ENCODE peak calls at places on chromosome 12, in seven cellular contexts. F is A549, P is cardiac muscle cell, C is nephron progenitor cell, X is esophagus squamous epithelium, G is mesothelial cell of epicardium, O is upper lobe of right lung. S is an unnamed sample.

GRCh38 chr12:90945070-90945649 is 9.8 kb downstream of the CCER1 start:
- DNase-seq in O (no peak), C (no peak), F (peak), P (peak), X (no peak), G (no peak), S (no peak)

GRCh38 chr12:103368167-103368566 is 127.6 kb downstream of the C12orf42 start:
- DNase-seq in X (no peak), O (no peak), C (no peak), F (no peak), G (no peak), P (no peak), S (no peak)

GRCh38 chr12:7061596-7061995 is 1.1 kb downstream of the C1S start:
- DNase-seq in C (no peak), O (no peak), G (no peak), X (no peak), F (no peak), P (no peak), S (no peak)

GRCh38 chr12:84561362-84561761 is 351.2 kb downstream of the SLC6A15 start:
- DNase-seq in G (no peak), F (no peak), O (no peak), X (no peak), C (no peak), P (no peak), S (no peak)

GRCh38 chr12:54028324-54029201 is at the start of gene HOXC6:
- DNase-seq in P (no peak), O (no peak), C (peak), F (peak), G (peak), X (no peak), S (no peak)

GRCh38 chr12:93107943-93108342 is 178.8 kb upstream of the EEA1 start:
- DNase-seq in F (no peak), X (no peak), C (no peak), G (no peak), O (no peak), P (no peak), S (no peak)

GRCh38 chr12:128980623-128981022 is 127.3 kb downstream of the GLT1D1 start:
- DNase-seq in X (no peak), G (no peak), C (no peak), P (no peak), F (no peak), O (no peak), S (no peak)

GRCh38 chr12:38664661-38665269 is 240.6 kb downstream of the CPNE8 start:
- DNase-seq in P (peak), C (no peak), X (no peak), O (no peak), F (no peak), G (no peak), S (peak)

GRCh38 chr12:129049917-129050316 is 196.6 kb downstream of the GLT1D1 start:
- DNase-seq in X (no peak), G (no peak), F (no peak), O (no peak), P (peak), C (peak), S (no peak)

GRCh38 chr12:64352181-64352580 is 38.4 kb downstream of the C12orf56 start:
- DNase-seq in G (no peak), F (no peak), P (no peak), C (no peak), X (no peak), O (no peak), S (no peak)

GRCh38 chr12:26179829-26180228 is 15.5 kb upstream of the SSPN start:
- DNase-seq in P (no peak), F (no peak), G (no peak), O (no peak), C (no peak), X (no peak), S (no peak)

GRCh38 chr12:77591959-77592358 is 238.7 kb upstream of the NAV3 start:
- DNase-seq in F (no peak), G (no peak), X (no peak), C (peak), P (peak), O (no peak), S (no peak)

GRCh38 chr12:103727638-103728037 is 113.4 kb downstream of the NT5DC3 start:
- DNase-seq in X (no peak), O (no peak), F (no peak), G (no peak), C (no peak), P (no peak), S (no peak)

GRCh38 chr12:50740307-50740706 is 23.6 kb upstream of the ATF1 start:
- DNase-seq in O (no peak), P (no peak), F (no peak), G (no peak), C (no peak), X (no peak), S (no peak)

GRCh38 chr12:84929486-84929885 is 16.9 kb upstream of the SLC6A15 start:
- DNase-seq in X (no peak), C (no peak), P (no peak), O (no peak), G (no peak), F (no peak), S (no peak)

GRCh38 chr12:21800011-21800410 is 25.5 kb upstream of the KCNJ8 start:
- DNase-seq in G (no peak), O (no peak), C (no peak), X (no peak), P (no peak), F (no peak), S (no peak)

GRCh38 chr12:62882696-62883095 is 52.3 kb downstream of the PPM1H start:
- DNase-seq in X (no peak), F (no peak), O (no peak), G (no peak), C (no peak), P (no peak), S (no peak)

GRCh38 chr12:18158774-18159557 is 69.0 kb upstream of the RERGL start:
- DNase-seq in G (no peak), C (peak), P (peak), O (no peak), X (no peak), F (peak), S (peak)

GRCh38 chr12:131701705-131702572 is 9.0 kb upstream of the SFSWAP start:
- DNase-seq in P (no peak), X (no peak), G (no peak), F (no peak), C (no peak), O (no peak), S (no peak)

GRCh38 chr12:94831081-94831747 is 172.3 kb downstream of the NDUFA12 start:
- DNase-seq in F (no peak), P (no peak), O (no peak), G (no peak), C (no peak), X (peak), S (no peak)

GRCh38 chr12:104628338-104629135 is 171.8 kb downstream of the CHST11 start:
- DNase-seq in P (no peak), X (no peak), O (no peak), G (no peak), C (no peak), F (no peak), S (no peak)

GRCh38 chr12:50765325-50765911 is 1.5 kb downstream of the ATF1 start:
- DNase-seq in F (peak), P (peak), C (peak), X (no peak), O (no peak), G (no peak), S (peak)

GRCh38 chr12:14279845-14280244 is 85.6 kb upstream of the ATF7IP start:
- DNase-seq in P (no peak), G (no peak), O (no peak), X (no peak), C (no peak), F (no peak), S (no peak)

GRCh38 chr12:27261866-27262265 is 17.8 kb downstream of the STK38L start:
- DNase-seq in O (no peak), X (no peak), F (no peak), C (no peak), G (no peak), P (no peak), S (no peak)

GRCh38 chr12:93877446-93877845 is 200.3 kb downstream of the CRADD start:
- DNase-seq in C (no peak), F (no peak), P (no peak), X (no peak), O (no peak), G (no peak), S (no peak)

GRCh38 chr12:122834229-122834920 is 882 bp upstream of the HIP1R start:
- DNase-seq in C (peak), P (peak), F (peak), G (peak), O (no peak), X (no peak), S (peak)

GRCh38 chr12:72642726-72643125 is 370.6 kb downstream of the TRHDE start:
- DNase-seq in P (no peak), X (no peak), G (no peak), C (no peak), O (no peak), F (no peak), S (no peak)

GRCh38 chr12:16407332-16407731 is 59.9 kb downstream of the MGST1 start:
- DNase-seq in P (no peak), C (no peak), X (no peak), O (no peak), G (no peak), F (no peak), S (no peak)

GRCh38 chr12:13099066-13099909 is 4.2 kb downstream of the GSG1 start:
- DNase-seq in X (no peak), P (no peak), F (no peak), G (no peak), O (no peak), C (no peak), S (peak)

GRCh38 chr12:11545438-11546330 is 103.8 kb upstream of the ETV6 start:
- DNase-seq in C (no peak), F (no peak), G (no peak), P (peak), X (no peak), O (no peak), S (no peak)

GRCh38 chr12:80512781-80513180 is 68.7 kb downstream of the PTPRQ start:
- DNase-seq in X (no peak), P (no peak), F (no peak), C (no peak), O (no peak), G (no peak), S (no peak)

GRCh38 chr12:101051901-101052550 is 158.0 kb downstream of the SLC5A8 start:
- DNase-seq in F (peak), G (no peak), X (no peak), C (no peak), P (no peak), O (no peak), S (no peak)

GRCh38 chr12:85775071-85775470 is 61.1 kb downstream of the RASSF9 start:
- DNase-seq in O (no peak), G (no peak), P (no peak), X (no peak), C (no peak), F (no peak), S (no peak)

GRCh38 chr12:64569923-64570595 is 40.2 kb upstream of the RASSF3 start:
- DNase-seq in X (no peak), C (no peak), P (no peak), G (no peak), O (no peak), F (no peak), S (no peak)

GRCh38 chr12:53483979-53484377 is 15.3 kb downstream of the MAP3K12 start:
- DNase-seq in C (no peak), P (no peak), O (no peak), G (no peak), F (no peak), X (no peak), S (no peak)

GRCh38 chr12:79886917-79887519 is 47.9 kb downstream of the PPP1R12A start:
- DNase-seq in C (no peak), G (no peak), X (no peak), O (no peak), P (no peak), F (no peak), S (no peak)

GRCh38 chr12:22282283-22282682 is 52.2 kb downstream of the ST8SIA1 start:
- DNase-seq in C (no peak), G (no peak), O (no peak), F (peak), P (no peak), X (no peak), S (no peak)

GRCh38 chr12:118447181-118447580 is 70.8 kb downstream of the SUDS3 start:
- DNase-seq in F (no peak), G (no peak), P (no peak), X (no peak), O (no peak), C (no peak), S (no peak)

GRCh38 chr12:118448341-118448740 is 72.0 kb downstream of the SUDS3 start:
- DNase-seq in O (no peak), P (no peak), G (no peak), F (no peak), C (no peak), X (no peak), S (no peak)

DNA sequence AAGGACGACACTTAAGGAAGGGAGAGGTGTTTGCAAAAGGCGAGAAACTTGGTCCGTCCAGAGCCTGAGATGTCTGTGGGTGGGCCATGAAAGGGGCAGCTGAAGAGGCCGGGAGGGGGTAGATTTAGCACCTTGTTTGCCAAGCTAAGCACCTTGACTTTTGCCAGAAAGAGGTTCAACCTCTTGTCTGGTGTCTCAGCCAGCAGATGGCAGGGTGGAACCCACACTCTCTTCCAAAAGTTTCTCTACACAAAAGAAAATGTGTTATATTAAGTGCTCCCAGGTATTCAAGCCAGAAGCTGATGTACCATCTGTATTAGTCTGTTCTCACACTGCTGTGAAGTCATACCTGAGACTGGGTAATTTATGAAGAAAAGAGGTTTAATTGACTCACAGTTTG is 69.9 kb downstream of the SUDS3 start:
- DNase-seq in P (no peak), C (no peak), O (no peak), F (no peak), X (no peak), G (no peak), S (no peak)
- TF ChIP-seq CTCF in P (no peak), C (no peak), O (no peak), F (no peak), X (no peak), G (no peak), S (no peak)

GRCh38 chr12:133130038-133130807 is at the start of the genes ZNF10 and ZNF891:
- DNase-seq in O (peak), X (peak), G (peak), C (peak), P (peak), F (peak), S (peak)

GRCh38 chr12:133130808-133131128 is 341 bp downstream of the ZNF10 start:
- DNase-seq in F (no peak), X (peak), O (peak), P (peak), G (peak), C (peak), S (no peak)

GRCh38 chr12:133124674-133125073 is 5.4 kb downstream of the ZNF891 start:
- DNase-seq in F (no peak), X (no peak), C (no peak), G (no peak), O (no peak), P (no peak), S (no peak)

GRCh38 chr12:133129368-133130037 is 571 bp downstream of the ZNF891 start:
- DNase-seq in C (peak), P (peak), X (no peak), G (no peak), F (no peak), O (no peak), S (no peak)
- TF ChIP-seq CTCF in C (no peak), P (no peak), X (no peak), G (no peak), F (no peak), O (no peak), S (no peak)

DNA sequence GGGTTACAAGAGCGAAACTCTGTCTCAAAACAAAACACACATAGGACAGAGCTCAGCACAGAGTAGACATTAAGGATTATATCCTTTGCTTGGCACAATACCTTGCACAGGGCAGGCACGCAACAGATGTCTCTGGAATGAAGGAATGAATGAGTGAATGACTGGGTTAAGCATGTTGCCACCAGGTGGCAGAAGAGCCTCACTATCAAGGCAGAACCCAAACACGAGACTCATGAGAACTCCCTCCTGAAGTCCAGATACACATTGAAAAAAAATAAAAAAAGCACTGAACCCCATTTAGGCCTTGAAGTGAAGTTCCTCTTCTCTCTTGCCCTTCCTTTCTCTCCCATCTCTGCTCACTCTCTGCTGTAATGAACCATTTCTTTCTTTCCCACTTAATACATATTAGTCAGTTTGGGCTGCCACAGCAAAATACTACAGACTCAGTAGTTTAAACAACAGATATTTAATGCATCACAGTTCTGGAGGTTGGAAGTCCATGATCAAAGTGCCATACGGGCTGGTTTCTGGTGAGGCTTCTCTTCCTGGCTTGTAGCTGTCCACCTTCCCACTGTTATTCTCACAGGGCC is 26.6 kb upstream of the LTA4H start:
- DNase-seq in O (no peak), C (peak), F (peak), X (peak), P (peak), G (peak), S (peak)
- TF ChIP-seq CTCF in O (peak), C (peak), F (peak), X (peak), P (peak), G (peak), S (peak)

GRCh38 chr12:121754836-121755235 is 38.7 kb downstream of the RHOF start:
- DNase-seq in F (no peak), X (no peak), G (no peak), O (no peak), P (no peak), C (no peak), S (no peak)

GRCh38 chr12:121751716-121752351 is 39.3 kb downstream of the TMEM120B start:
- DNase-seq in G (no peak), F (no peak), O (no peak), P (no peak), C (no peak), X (no peak), S (no peak)

GRCh38 chr12:121753844-121754264 is 39.6 kb downstream of the RHOF start:
- DNase-seq in X (no peak), F (no peak), P (no peak), G (no peak), O (peak), C (no peak), S (no peak)

GRCh38 chr12:121751034-121751433 is 38.5 kb downstream of the TMEM120B start:
- DNase-seq in P (no peak), O (no peak), G (no peak), F (no peak), X (no peak), C (no peak), S (no peak)

DNA sequence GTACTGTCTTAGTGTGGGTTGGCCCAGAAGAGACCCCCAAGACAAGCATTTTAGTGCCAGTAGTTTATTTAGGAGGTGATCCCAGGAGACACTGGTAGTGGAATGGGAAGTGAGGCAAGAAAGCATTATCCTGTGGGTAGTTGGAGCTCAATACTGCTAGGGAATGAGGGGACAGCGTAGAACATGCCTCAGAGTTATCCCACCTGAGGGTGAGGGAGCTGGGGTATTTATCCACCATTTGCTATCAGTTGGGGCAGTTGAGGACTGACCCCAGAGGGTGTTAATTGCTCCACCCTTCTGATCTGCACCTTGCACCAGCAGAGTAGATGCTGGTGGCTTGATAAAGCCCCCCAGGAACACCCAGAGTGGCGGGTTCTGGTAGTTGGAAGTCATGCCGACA is 37.9 kb downstream of the RHOF start:
- DNase-seq in C (no peak), F (no peak), X (no peak), G (no peak), O (no peak), P (no peak), S (no peak)
- TF ChIP-seq CTCF in C (no peak), F (no peak), X (no peak), G (no peak), O (no peak), P (no peak), S (no peak)

DNA sequence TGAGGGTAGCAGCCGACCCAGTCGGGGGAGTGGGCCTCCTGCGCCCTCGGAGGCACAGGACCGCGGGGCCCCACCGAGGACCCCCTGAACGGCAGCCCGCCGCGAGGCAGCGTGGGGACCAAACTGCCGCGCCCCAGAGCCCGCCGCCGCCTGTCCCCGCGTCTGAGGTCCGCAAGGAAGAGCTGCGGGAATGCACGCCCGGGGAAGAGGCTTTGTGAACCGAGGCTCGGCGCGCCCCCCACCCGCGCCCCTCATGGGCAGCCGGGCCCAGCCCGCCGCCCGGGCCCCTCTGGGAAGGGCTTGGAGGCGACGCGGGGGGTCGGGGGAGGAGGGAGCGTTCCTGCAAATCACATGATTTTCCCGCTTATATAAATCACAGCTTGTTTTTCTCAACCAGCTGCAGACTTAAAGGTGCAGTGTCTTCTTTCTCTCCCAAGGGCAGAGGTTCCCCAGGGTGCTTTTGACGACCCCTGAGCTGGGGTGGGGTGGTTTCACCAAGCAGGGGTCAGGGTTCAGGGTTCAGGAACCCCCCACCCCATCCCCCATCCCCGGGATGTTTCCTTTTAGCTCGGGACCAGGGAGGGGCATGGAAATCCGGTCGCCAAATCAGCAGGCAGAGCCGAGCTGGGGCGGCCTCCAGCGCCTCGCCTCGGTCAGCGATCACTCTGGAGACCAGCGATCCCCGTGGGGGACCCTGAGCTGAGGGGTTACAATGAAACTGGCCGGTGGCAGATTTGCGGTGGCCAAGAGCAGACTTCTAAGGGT is 44.7 kb upstream of the ATP23 start:
- DNase-seq in O (peak), C (peak), G (peak), F (peak), X (no peak), P (peak), S (peak)
- TF ChIP-seq CTCF in O (peak), C (no peak), G (no peak), F (peak), X (peak), P (peak), S (no peak)